ENCODE peak calls at places on chromosomes 6 and 20, in five cellular contexts. D, R, Q, U and V are unnamed samples.

GRCh38 chr6:45476341-45476740 is 98.6 kb upstream of the SUPT3H start:
- DNase-seq in D (no peak), R (no peak), Q (no peak), U (no peak), V (no peak)

GRCh38 chr6:30480536-30481156 is 8.7 kb upstream of the HLA-E start:
- DNase-seq in D (no peak), R (peak), Q (no peak), U (no peak), V (no peak)

GRCh38 chr6:129486333-129486732 is 223.6 kb downstream of the ARHGAP18 start:
- DNase-seq in D (no peak), R (no peak), Q (no peak), U (no peak), V (no peak)

GRCh38 chr6:111888928-111889696 is 15.9 kb upstream of the FYN start:
- DNase-seq in D (no peak), R (no peak), Q (no peak), U (no peak), V (no peak)

GRCh38 chr20:32958574-32958973 is 45.7 kb downstream of the SUN5 start:
- DNase-seq in D (peak), R (no peak), Q (no peak), U (no peak), V (no peak)

GRCh38 chr6:31907158-31907813 is 5.4 kb upstream of the ZBTB12 start:
- DNase-seq in D (no peak), R (no peak), Q (peak), U (no peak), V (no peak)

GRCh38 chr6:6869084-6869483 is 238.7 kb upstream of the RREB1 start:
- DNase-seq in D (no peak), R (no peak), Q (no peak), U (no peak), V (no peak)

GRCh38 chr6:44430322-44430721 is 42.8 kb downstream of the CDC5L start:
- DNase-seq in D (no peak), R (no peak), Q (peak), U (no peak), V (no peak)

GRCh38 chr6:90500458-90500857 is 86.4 kb downstream of the MAP3K7 start:
- DNase-seq in D (no peak), R (no peak), Q (no peak), U (no peak), V (no peak)

GRCh38 chr20:45945678-45946148 is 11.2 kb downstream of the PCIF1 start:
- DNase-seq in D (no peak), R (no peak), Q (peak), U (no peak), V (no peak)

GRCh38 chr6:104862456-104862855 is 2.7 kb upstream of the HACE1 start:
- DNase-seq in D (no peak), R (no peak), Q (no peak), U (no peak), V (no peak)

GRCh38 chr6:98020222-98020621 is 737.2 kb upstream of the MMS22L start:
- DNase-seq in D (no peak), R (no peak), Q (no peak), U (no peak), V (no peak)

GRCh38 chr6:19410477-19410876 is 426.7 kb upstream of the ID4 start:
- DNase-seq in D (no peak), R (no peak), Q (peak), U (no peak), V (no peak)

GRCh38 chr6:157187182-157188093 is 135.9 kb downstream of the TMEM242 start:
- DNase-seq in D (no peak), R (no peak), Q (no peak), U (no peak), V (no peak)

GRCh38 chr6:82978362-82978945 is 87.2 kb downstream of the UBE3D start:
- DNase-seq in D (no peak), R (no peak), Q (no peak), U (no peak), V (no peak)

GRCh38 chr6:52877168-52877567 is 32.3 kb downstream of the GSTA3 start:
- DNase-seq in D (no peak), R (no peak), Q (peak), U (no peak), V (no peak)

GRCh38 chr6:50927816-50928215 is 109.1 kb downstream of the TFAP2B start:
- DNase-seq in D (no peak), R (no peak), Q (peak), U (no peak), V (no peak)

GRCh38 chr6:46688117-46688965 is 656 bp downstream of the TDRD6 start:
- DNase-seq in D (no peak), R (no peak), Q (no peak), U (no peak), V (no peak)

GRCh38 chr6:38524436-38525145 is 115.1 kb downstream of the BTBD9 start:
- DNase-seq in D (no peak), R (no peak), Q (peak), U (no peak), V (no peak)

GRCh38 chr6:96104910-96105309 is 89.1 kb downstream of the FUT9 start:
- DNase-seq in D (no peak), R (no peak), Q (no peak), U (no peak), V (no peak)

GRCh38 chr20:37989601-37990001 is 43.7 kb downstream of the TTI1 start:
- DNase-seq in D (no peak), R (no peak), Q (no peak), U (no peak), V (no peak)

GRCh38 chr6:142187209-142187608 is 40.1 kb downstream of the VTA1 start:
- DNase-seq in D (no peak), R (no peak), Q (peak), U (no peak), V (no peak)

GRCh38 chr6:147621280-147621679 is 112.8 kb downstream of the SAMD5 start:
- DNase-seq in D (no peak), R (no peak), Q (peak), U (no peak), V (no peak)

GRCh38 chr6:48099713-48100675 is 11.0 kb downstream of the PTCHD4 start:
- DNase-seq in D (no peak), R (no peak), Q (no peak), U (no peak), V (no peak)

GRCh38 chr6:110877154-110877564 is 2.6 kb downstream of the AMD1 start:
- DNase-seq in D (no peak), R (no peak), Q (no peak), U (no peak), V (no peak)

GRCh38 chr20:4573564-4574355 is 147.9 kb upstream of the PRND start:
- DNase-seq in D (no peak), R (no peak), Q (peak), U (no peak), V (no peak)

GRCh38 chr6:131782764-131783163 is 25.1 kb upstream of the ENPP1 start:
- DNase-seq in D (no peak), R (no peak), Q (no peak), U (no peak), V (no peak)
- TF ChIP-seq CTCF in D (no peak), R (no peak), Q (no peak), U (no peak), V (no peak)

DNA sequence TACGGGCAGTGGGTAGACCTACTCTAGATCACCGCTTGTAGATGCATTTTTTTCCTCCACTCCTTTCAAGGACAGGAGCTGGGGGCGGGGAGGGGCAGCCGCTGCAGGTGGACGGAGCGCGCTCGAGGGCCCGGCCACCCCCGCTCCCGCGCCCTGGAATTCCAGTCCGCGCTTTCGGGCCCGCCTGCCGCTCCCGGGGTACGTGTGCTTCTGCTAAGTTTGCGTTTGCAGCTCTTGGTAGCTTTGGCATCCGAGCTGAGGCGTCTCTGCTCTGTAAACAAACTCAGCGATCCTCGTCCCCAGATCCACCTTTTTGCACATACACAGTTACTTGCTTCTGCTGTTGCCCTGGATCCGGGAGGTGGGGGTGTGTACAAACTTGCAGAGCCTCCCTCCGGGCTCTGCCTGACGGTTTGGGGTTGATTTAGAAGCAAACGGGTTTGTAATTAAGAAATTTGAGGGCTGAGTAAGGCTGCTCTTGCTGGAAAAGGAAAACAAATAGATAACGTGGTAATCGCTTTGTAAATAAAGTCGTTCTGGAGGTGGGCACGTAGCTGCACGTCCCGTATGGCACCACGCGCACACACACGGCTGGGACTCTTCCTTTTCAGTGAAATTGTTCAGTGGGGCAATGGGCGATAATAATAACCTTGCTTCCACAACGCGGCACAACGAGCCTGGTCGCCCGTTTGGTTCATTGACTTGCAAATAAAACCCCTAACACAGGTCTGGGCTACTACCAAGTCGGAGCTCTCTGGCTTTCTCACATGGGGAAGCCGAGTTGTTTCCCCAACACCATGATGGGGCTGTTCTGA is 998 bp upstream of the CITED2 start:
- DNase-seq in D (peak), R (peak), Q (peak), U (peak), V (peak)
- TF ChIP-seq CTCF in D (no peak), R (no peak), Q (peak), U (no peak), V (no peak)

GRCh38 chr6:1498491-1499113 is 109.2 kb downstream of the FOXF2 start:
- DNase-seq in D (no peak), R (no peak), Q (no peak), U (no peak), V (no peak)
- TF ChIP-seq CTCF in D (no peak), R (no peak), Q (peak), U (no peak), V (peak)

GRCh38 chr6:9101920-9102319 is 666.6 kb upstream of the SLC35B3 start:
- DNase-seq in D (no peak), R (no peak), Q (no peak), U (no peak), V (no peak)

GRCh38 chr6:9095671-9096260 is 660.4 kb upstream of the SLC35B3 start:
- DNase-seq in D (no peak), R (no peak), Q (no peak), U (no peak), V (no peak)

GRCh38 chr6:9103876-9104521 is 668.7 kb upstream of the SLC35B3 start:
- DNase-seq in D (no peak), R (no peak), Q (no peak), U (no peak), V (no peak)

DNA sequence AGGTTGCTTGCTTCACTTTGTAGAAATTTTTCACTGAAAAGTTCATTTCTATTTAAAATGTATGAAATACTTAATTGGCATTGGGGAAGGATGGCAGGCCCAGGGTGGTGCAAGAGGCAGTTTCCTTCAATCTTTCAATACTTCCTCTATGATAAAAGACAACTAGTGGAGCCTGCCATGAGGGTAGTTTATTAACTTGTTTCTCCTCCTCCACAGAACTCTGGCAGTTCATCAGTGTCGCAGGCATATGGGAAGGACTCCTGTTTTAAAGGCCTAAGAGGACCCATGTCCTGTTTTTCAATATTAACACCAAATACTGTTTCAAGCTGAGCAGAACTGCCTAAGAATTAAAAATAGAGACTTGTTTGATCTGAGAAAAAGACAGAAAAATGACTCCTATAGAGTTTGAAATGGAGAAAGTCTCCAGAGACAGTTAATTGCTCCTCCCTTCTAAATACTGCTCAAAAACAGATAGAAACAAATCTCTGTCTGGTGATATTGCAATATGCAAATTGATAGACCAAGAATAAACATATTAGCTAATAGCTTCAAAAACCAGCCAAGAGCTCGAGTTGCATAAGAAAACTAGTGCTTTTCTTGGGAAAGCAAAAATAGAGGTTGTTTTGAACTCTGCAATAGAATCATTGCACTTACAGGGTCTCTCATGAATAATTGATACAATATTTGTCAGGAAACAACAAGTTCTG is 665.7 kb upstream of the SLC35B3 start:
- DNase-seq in D (no peak), R (no peak), Q (no peak), U (no peak), V (no peak)
- TF ChIP-seq CTCF in D (no peak), R (no peak), Q (no peak), U (no peak), V (no peak)